ENCODE peak calls at places on chromosomes 4 and X, in nine cellular contexts. One of them, this sample, is unnamed.

GRCh38 chrX:154013614-154014360 is 5.9 kb downstream of the IRAK1 start:
- DNase-seq in Right ventricle myocardium superior: peak
- DNase-seq in SK-N-DZ: peak
- DNase-seq in HCEC 1CT: no peak
- DNase-seq in KG1: no peak
- DNase-seq in hepatic stellate cell: peak
- DNase-seq in activated CD4-positive, alpha-beta T cell treated with anti-CD3 and anti-CD28 coated beads, Interleukin-2, amount 50 U/mL, for 24 hours: peak
- DNase-seq in hypothalamus: no peak
- DNase-seq in NCI-H1105 treated with DMSO at 0.1 percent for 48 hours: peak
- DNase-seq in this sample: no peak

GRCh38 chr4:138224614-138225013 is 17.5 kb downstream of the SLC7A11 start:
- DNase-seq in hepatic stellate cell: no peak
- DNase-seq in hypothalamus: no peak
- DNase-seq in NCI-H1105 treated with DMSO at 0.1 percent for 48 hours: no peak
- DNase-seq in KG1: no peak
- DNase-seq in Right ventricle myocardium superior: no peak
- DNase-seq in activated CD4-positive, alpha-beta T cell treated with anti-CD3 and anti-CD28 coated beads, Interleukin-2, amount 50 U/mL, for 24 hours: no peak
- DNase-seq in HCEC 1CT: no peak
- DNase-seq in SK-N-DZ: no peak
- DNase-seq in this sample: no peak

GRCh38 chr4:74426101-74426500 is 18.8 kb upstream of the AREG start:
- DNase-seq in SK-N-DZ: no peak
- DNase-seq in hypothalamus: no peak
- DNase-seq in Right ventricle myocardium superior: no peak
- DNase-seq in HCEC 1CT: peak
- DNase-seq in hepatic stellate cell: peak
- DNase-seq in activated CD4-positive, alpha-beta T cell treated with anti-CD3 and anti-CD28 coated beads, Interleukin-2, amount 50 U/mL, for 24 hours: no peak
- DNase-seq in KG1: no peak
- DNase-seq in NCI-H1105 treated with DMSO at 0.1 percent for 48 hours: no peak
- DNase-seq in this sample: no peak

GRCh38 chrX:25721564-25721963 is 416.6 kb upstream of the MAGEB18 start:
- DNase-seq in hepatic stellate cell: no peak
- DNase-seq in HCEC 1CT: no peak
- DNase-seq in NCI-H1105 treated with DMSO at 0.1 percent for 48 hours: peak
- DNase-seq in SK-N-DZ: peak
- DNase-seq in hypothalamus: no peak
- DNase-seq in Right ventricle myocardium superior: no peak
- DNase-seq in KG1: no peak
- DNase-seq in activated CD4-positive, alpha-beta T cell treated with anti-CD3 and anti-CD28 coated beads, Interleukin-2, amount 50 U/mL, for 24 hours: no peak
- DNase-seq in this sample: no peak

GRCh38 chr4:86755388-86755787 is 93.8 kb downstream of the SLC10A6 start:
- DNase-seq in HCEC 1CT: no peak
- DNase-seq in hepatic stellate cell: no peak
- DNase-seq in NCI-H1105 treated with DMSO at 0.1 percent for 48 hours: no peak
- DNase-seq in KG1: no peak
- DNase-seq in Right ventricle myocardium superior: no peak
- DNase-seq in SK-N-DZ: no peak
- DNase-seq in activated CD4-positive, alpha-beta T cell treated with anti-CD3 and anti-CD28 coated beads, Interleukin-2, amount 50 U/mL, for 24 hours: no peak
- DNase-seq in hypothalamus: no peak
- DNase-seq in this sample: no peak

GRCh38 chr4:71595576-71596108 is 188.2 kb downstream of the GC start:
- DNase-seq in SK-N-DZ: no peak
- DNase-seq in KG1: no peak
- DNase-seq in Right ventricle myocardium superior: no peak
- DNase-seq in HCEC 1CT: no peak
- DNase-seq in hypothalamus: no peak
- DNase-seq in hepatic stellate cell: no peak
- DNase-seq in activated CD4-positive, alpha-beta T cell treated with anti-CD3 and anti-CD28 coated beads, Interleukin-2, amount 50 U/mL, for 24 hours: no peak
- DNase-seq in NCI-H1105 treated with DMSO at 0.1 percent for 48 hours: peak
- DNase-seq in this sample: no peak

GRCh38 chr4:63563288-63564014 is 845.8 kb downstream of the TECRL start:
- DNase-seq in HCEC 1CT: no peak
- DNase-seq in KG1: no peak
- DNase-seq in hypothalamus: no peak
- DNase-seq in SK-N-DZ: peak
- DNase-seq in NCI-H1105 treated with DMSO at 0.1 percent for 48 hours: peak
- DNase-seq in Right ventricle myocardium superior: no peak
- DNase-seq in activated CD4-positive, alpha-beta T cell treated with anti-CD3 and anti-CD28 coated beads, Interleukin-2, amount 50 U/mL, for 24 hours: no peak
- DNase-seq in hepatic stellate cell: no peak
- DNase-seq in this sample: no peak

GRCh38 chr4:86496094-86497060 is 97.7 kb upstream of the PTPN13 start:
- DNase-seq in NCI-H1105 treated with DMSO at 0.1 percent for 48 hours: peak
- DNase-seq in Right ventricle myocardium superior: no peak
- DNase-seq in hepatic stellate cell: peak
- DNase-seq in hypothalamus: no peak
- DNase-seq in HCEC 1CT: peak
- DNase-seq in activated CD4-positive, alpha-beta T cell treated with anti-CD3 and anti-CD28 coated beads, Interleukin-2, amount 50 U/mL, for 24 hours: peak
- DNase-seq in KG1: peak
- DNase-seq in SK-N-DZ: peak
- DNase-seq in this sample: no peak

GRCh38 chrX:102787283-102787682 is 66.7 kb downstream of the GPRASP3 start:
- DNase-seq in hypothalamus: no peak
- DNase-seq in NCI-H1105 treated with DMSO at 0.1 percent for 48 hours: no peak
- DNase-seq in Right ventricle myocardium superior: no peak
- DNase-seq in hepatic stellate cell: no peak
- DNase-seq in HCEC 1CT: no peak
- DNase-seq in KG1: no peak
- DNase-seq in SK-N-DZ: no peak
- DNase-seq in activated CD4-positive, alpha-beta T cell treated with anti-CD3 and anti-CD28 coated beads, Interleukin-2, amount 50 U/mL, for 24 hours: no peak
- DNase-seq in this sample: no peak

GRCh38 chrX:55486736-55487135 is 2.9 kb downstream of the USP51 start:
- DNase-seq in KG1: no peak
- DNase-seq in hepatic stellate cell: no peak
- DNase-seq in NCI-H1105 treated with DMSO at 0.1 percent for 48 hours: no peak
- DNase-seq in Right ventricle myocardium superior: no peak
- DNase-seq in activated CD4-positive, alpha-beta T cell treated with anti-CD3 and anti-CD28 coated beads, Interleukin-2, amount 50 U/mL, for 24 hours: no peak
- DNase-seq in HCEC 1CT: no peak
- DNase-seq in SK-N-DZ: no peak
- DNase-seq in hypothalamus: peak
- DNase-seq in this sample: no peak

GRCh38 chr4:815464-816146 is 10.3 kb downstream of the CPLX1 start:
- DNase-seq in HCEC 1CT: no peak
- DNase-seq in activated CD4-positive, alpha-beta T cell treated with anti-CD3 and anti-CD28 coated beads, Interleukin-2, amount 50 U/mL, for 24 hours: no peak
- DNase-seq in SK-N-DZ: no peak
- DNase-seq in hypothalamus: no peak
- DNase-seq in hepatic stellate cell: no peak
- DNase-seq in KG1: no peak
- DNase-seq in NCI-H1105 treated with DMSO at 0.1 percent for 48 hours: no peak
- DNase-seq in Right ventricle myocardium superior: no peak
- DNase-seq in this sample: no peak

GRCh38 chr4:13432453-13432852 is 51.7 kb downstream of the RAB28 start:
- DNase-seq in HCEC 1CT: no peak
- DNase-seq in hepatic stellate cell: no peak
- DNase-seq in NCI-H1105 treated with DMSO at 0.1 percent for 48 hours: no peak
- DNase-seq in hypothalamus: no peak
- DNase-seq in Right ventricle myocardium superior: no peak
- DNase-seq in activated CD4-positive, alpha-beta T cell treated with anti-CD3 and anti-CD28 coated beads, Interleukin-2, amount 50 U/mL, for 24 hours: no peak
- DNase-seq in SK-N-DZ: no peak
- DNase-seq in KG1: no peak
- DNase-seq in this sample: no peak

GRCh38 chr4:87926554-87927098 is 48.9 kb upstream of the SPP1 start:
- DNase-seq in HCEC 1CT: no peak
- DNase-seq in SK-N-DZ: no peak
- DNase-seq in hypothalamus: no peak
- DNase-seq in KG1: no peak
- DNase-seq in hepatic stellate cell: no peak
- DNase-seq in NCI-H1105 treated with DMSO at 0.1 percent for 48 hours: no peak
- DNase-seq in Right ventricle myocardium superior: no peak
- DNase-seq in activated CD4-positive, alpha-beta T cell treated with anti-CD3 and anti-CD28 coated beads, Interleukin-2, amount 50 U/mL, for 24 hours: no peak
- DNase-seq in this sample: no peak

GRCh38 chrX:2550288-2551020 is 49.7 kb upstream of the DHRSX start:
- DNase-seq in NCI-H1105 treated with DMSO at 0.1 percent for 48 hours: no peak
- DNase-seq in hepatic stellate cell: no peak
- DNase-seq in hypothalamus: no peak
- DNase-seq in Right ventricle myocardium superior: no peak
- DNase-seq in SK-N-DZ: peak
- DNase-seq in KG1: no peak
- DNase-seq in HCEC 1CT: no peak
- DNase-seq in activated CD4-positive, alpha-beta T cell treated with anti-CD3 and anti-CD28 coated beads, Interleukin-2, amount 50 U/mL, for 24 hours: no peak
- DNase-seq in this sample: no peak

GRCh38 chr4:2643555-2643954 is 107.1 kb downstream of the FAM193A start:
- DNase-seq in NCI-H1105 treated with DMSO at 0.1 percent for 48 hours: no peak
- DNase-seq in KG1: no peak
- DNase-seq in SK-N-DZ: no peak
- DNase-seq in hypothalamus: no peak
- DNase-seq in hepatic stellate cell: no peak
- DNase-seq in activated CD4-positive, alpha-beta T cell treated with anti-CD3 and anti-CD28 coated beads, Interleukin-2, amount 50 U/mL, for 24 hours: no peak
- DNase-seq in HCEC 1CT: no peak
- DNase-seq in Right ventricle myocardium superior: no peak
- DNase-seq in this sample: no peak

GRCh38 chr4:24422644-24423043 is 161.7 kb downstream of the DHX15 start:
- DNase-seq in SK-N-DZ: no peak
- DNase-seq in activated CD4-positive, alpha-beta T cell treated with anti-CD3 and anti-CD28 coated beads, Interleukin-2, amount 50 U/mL, for 24 hours: no peak
- DNase-seq in KG1: no peak
- DNase-seq in hepatic stellate cell: no peak
- DNase-seq in hypothalamus: no peak
- DNase-seq in NCI-H1105 treated with DMSO at 0.1 percent for 48 hours: no peak
- DNase-seq in HCEC 1CT: no peak
- DNase-seq in Right ventricle myocardium superior: no peak
- DNase-seq in this sample: no peak

GRCh38 chr4:55032179-55032578 is 93.2 kb downstream of the KDR start:
- DNase-seq in hypothalamus: no peak
- DNase-seq in HCEC 1CT: no peak
- DNase-seq in hepatic stellate cell: no peak
- DNase-seq in Right ventricle myocardium superior: no peak
- DNase-seq in NCI-H1105 treated with DMSO at 0.1 percent for 48 hours: no peak
- DNase-seq in KG1: no peak
- DNase-seq in activated CD4-positive, alpha-beta T cell treated with anti-CD3 and anti-CD28 coated beads, Interleukin-2, amount 50 U/mL, for 24 hours: no peak
- DNase-seq in SK-N-DZ: no peak
- DNase-seq in this sample: no peak

GRCh38 chrX:54530358-54530900 is 410 bp downstream of the GNL3L start:
- DNase-seq in NCI-H1105 treated with DMSO at 0.1 percent for 48 hours: no peak
- DNase-seq in activated CD4-positive, alpha-beta T cell treated with anti-CD3 and anti-CD28 coated beads, Interleukin-2, amount 50 U/mL, for 24 hours: no peak
- DNase-seq in hypothalamus: no peak
- DNase-seq in KG1: no peak
- DNase-seq in HCEC 1CT: no peak
- DNase-seq in hepatic stellate cell: no peak
- DNase-seq in SK-N-DZ: peak
- DNase-seq in Right ventricle myocardium superior: no peak
- DNase-seq in this sample: peak

GRCh38 chr4:85747871-85748491 is 273.0 kb downstream of the ARHGAP24 start:
- DNase-seq in hepatic stellate cell: peak
- DNase-seq in NCI-H1105 treated with DMSO at 0.1 percent for 48 hours: peak
- DNase-seq in Right ventricle myocardium superior: no peak
- DNase-seq in KG1: peak
- DNase-seq in HCEC 1CT: peak
- DNase-seq in hypothalamus: no peak
- DNase-seq in SK-N-DZ: peak
- DNase-seq in activated CD4-positive, alpha-beta T cell treated with anti-CD3 and anti-CD28 coated beads, Interleukin-2, amount 50 U/mL, for 24 hours: no peak
- DNase-seq in this sample: no peak

GRCh38 chr4:123824524-123824923 is 427.9 kb downstream of the SPRY1 start:
- DNase-seq in HCEC 1CT: peak
- DNase-seq in NCI-H1105 treated with DMSO at 0.1 percent for 48 hours: no peak
- DNase-seq in activated CD4-positive, alpha-beta T cell treated with anti-CD3 and anti-CD28 coated beads, Interleukin-2, amount 50 U/mL, for 24 hours: no peak
- DNase-seq in hypothalamus: no peak
- DNase-seq in Right ventricle myocardium superior: no peak
- DNase-seq in SK-N-DZ: no peak
- DNase-seq in KG1: no peak
- DNase-seq in hepatic stellate cell: no peak
- DNase-seq in this sample: no peak

GRCh38 chrX:3184176-3184930 is 143.1 kb downstream of the ARSF start:
- DNase-seq in HCEC 1CT: peak
- DNase-seq in activated CD4-positive, alpha-beta T cell treated with anti-CD3 and anti-CD28 coated beads, Interleukin-2, amount 50 U/mL, for 24 hours: no peak
- DNase-seq in hypothalamus: no peak
- DNase-seq in hepatic stellate cell: peak
- DNase-seq in NCI-H1105 treated with DMSO at 0.1 percent for 48 hours: no peak
- DNase-seq in KG1: no peak
- DNase-seq in Right ventricle myocardium superior: peak
- DNase-seq in SK-N-DZ: no peak
- DNase-seq in this sample: no peak

GRCh38 chr4:89939464-89939863 is 44.8 kb downstream of the MMRN1 start:
- DNase-seq in NCI-H1105 treated with DMSO at 0.1 percent for 48 hours: peak
- DNase-seq in KG1: no peak
- DNase-seq in hypothalamus: no peak
- DNase-seq in activated CD4-positive, alpha-beta T cell treated with anti-CD3 and anti-CD28 coated beads, Interleukin-2, amount 50 U/mL, for 24 hours: no peak
- DNase-seq in HCEC 1CT: no peak
- DNase-seq in Right ventricle myocardium superior: no peak
- DNase-seq in SK-N-DZ: no peak
- DNase-seq in hepatic stellate cell: no peak
- DNase-seq in this sample: no peak

GRCh38 chr4:40750461-40751258 is 905 bp downstream of the NSUN7 start:
- DNase-seq in activated CD4-positive, alpha-beta T cell treated with anti-CD3 and anti-CD28 coated beads, Interleukin-2, amount 50 U/mL, for 24 hours: no peak
- DNase-seq in Right ventricle myocardium superior: no peak
- DNase-seq in hepatic stellate cell: no peak
- DNase-seq in KG1: no peak
- DNase-seq in SK-N-DZ: no peak
- DNase-seq in HCEC 1CT: no peak
- DNase-seq in NCI-H1105 treated with DMSO at 0.1 percent for 48 hours: no peak
- DNase-seq in hypothalamus: no peak
- DNase-seq in this sample: no peak

GRCh38 chr4:1547863-1548637 is 136.1 kb downstream of the FAM53A start:
- DNase-seq in KG1: no peak
- DNase-seq in hepatic stellate cell: no peak
- DNase-seq in hypothalamus: no peak
- DNase-seq in Right ventricle myocardium superior: peak
- DNase-seq in SK-N-DZ: no peak
- DNase-seq in HCEC 1CT: no peak
- DNase-seq in NCI-H1105 treated with DMSO at 0.1 percent for 48 hours: no peak
- DNase-seq in activated CD4-positive, alpha-beta T cell treated with anti-CD3 and anti-CD28 coated beads, Interleukin-2, amount 50 U/mL, for 24 hours: no peak
- DNase-seq in this sample: no peak

GRCh38 chr4:150852237-150852636 is 162.8 kb downstream of the LRBA start:
- DNase-seq in Right ventricle myocardium superior: no peak
- DNase-seq in hypothalamus: no peak
- DNase-seq in hepatic stellate cell: no peak
- DNase-seq in SK-N-DZ: no peak
- DNase-seq in NCI-H1105 treated with DMSO at 0.1 percent for 48 hours: no peak
- DNase-seq in activated CD4-positive, alpha-beta T cell treated with anti-CD3 and anti-CD28 coated beads, Interleukin-2, amount 50 U/mL, for 24 hours: no peak
- DNase-seq in HCEC 1CT: no peak
- DNase-seq in KG1: no peak
- DNase-seq in this sample: no peak

GRCh38 chr4:108140328-108140727 is 28.4 kb downstream of the LEF1 start:
- DNase-seq in NCI-H1105 treated with DMSO at 0.1 percent for 48 hours: no peak
- DNase-seq in Right ventricle myocardium superior: no peak
- DNase-seq in HCEC 1CT: no peak
- DNase-seq in SK-N-DZ: no peak
- DNase-seq in hepatic stellate cell: no peak
- DNase-seq in activated CD4-positive, alpha-beta T cell treated with anti-CD3 and anti-CD28 coated beads, Interleukin-2, amount 50 U/mL, for 24 hours: no peak
- DNase-seq in KG1: no peak
- DNase-seq in hypothalamus: no peak
- DNase-seq in this sample: no peak

GRCh38 chr4:8694651-8695151 is 102.1 kb downstream of the CPZ start:
- DNase-seq in activated CD4-positive, alpha-beta T cell treated with anti-CD3 and anti-CD28 coated beads, Interleukin-2, amount 50 U/mL, for 24 hours: no peak
- DNase-seq in KG1: no peak
- DNase-seq in hypothalamus: no peak
- DNase-seq in NCI-H1105 treated with DMSO at 0.1 percent for 48 hours: no peak
- DNase-seq in Right ventricle myocardium superior: no peak
- DNase-seq in SK-N-DZ: no peak
- DNase-seq in HCEC 1CT: no peak
- DNase-seq in hepatic stellate cell: no peak
- DNase-seq in this sample: peak

GRCh38 chrX:34900691-34901090 is 41.9 kb upstream of the FAM47B start:
- DNase-seq in HCEC 1CT: no peak
- DNase-seq in SK-N-DZ: no peak
- DNase-seq in NCI-H1105 treated with DMSO at 0.1 percent for 48 hours: no peak
- DNase-seq in activated CD4-positive, alpha-beta T cell treated with anti-CD3 and anti-CD28 coated beads, Interleukin-2, amount 50 U/mL, for 24 hours: no peak
- DNase-seq in KG1: no peak
- DNase-seq in hepatic stellate cell: no peak
- DNase-seq in Right ventricle myocardium superior: no peak
- DNase-seq in hypothalamus: no peak
- DNase-seq in this sample: no peak

GRCh38 chr4:75289843-75290616 is 224.2 kb downstream of the RCHY1 start:
- DNase-seq in activated CD4-positive, alpha-beta T cell treated with anti-CD3 and anti-CD28 coated beads, Interleukin-2, amount 50 U/mL, for 24 hours: no peak
- DNase-seq in hypothalamus: no peak
- DNase-seq in SK-N-DZ: peak
- DNase-seq in hepatic stellate cell: peak
- DNase-seq in KG1: no peak
- DNase-seq in HCEC 1CT: no peak
- DNase-seq in NCI-H1105 treated with DMSO at 0.1 percent for 48 hours: peak
- DNase-seq in Right ventricle myocardium superior: no peak
- DNase-seq in this sample: no peak

GRCh38 chr4:101288365-101289145 is 58.8 kb downstream of the PPP3CA start:
- DNase-seq in activated CD4-positive, alpha-beta T cell treated with anti-CD3 and anti-CD28 coated beads, Interleukin-2, amount 50 U/mL, for 24 hours: no peak
- DNase-seq in hepatic stellate cell: no peak
- DNase-seq in hypothalamus: no peak
- DNase-seq in SK-N-DZ: no peak
- DNase-seq in NCI-H1105 treated with DMSO at 0.1 percent for 48 hours: no peak
- DNase-seq in Right ventricle myocardium superior: no peak
- DNase-seq in KG1: peak
- DNase-seq in HCEC 1CT: no peak
- DNase-seq in this sample: no peak

GRCh38 chr4:76690091-76690905 is 207.6 kb downstream of the SOWAHB start:
- DNase-seq in NCI-H1105 treated with DMSO at 0.1 percent for 48 hours: no peak
- DNase-seq in SK-N-DZ: peak
- DNase-seq in Right ventricle myocardium superior: no peak
- DNase-seq in hypothalamus: no peak
- DNase-seq in activated CD4-positive, alpha-beta T cell treated with anti-CD3 and anti-CD28 coated beads, Interleukin-2, amount 50 U/mL, for 24 hours: no peak
- DNase-seq in KG1: peak
- DNase-seq in HCEC 1CT: peak
- DNase-seq in hepatic stellate cell: peak
- DNase-seq in this sample: no peak

This sample was measured in cardiac septum.